ENCODE peak calls at places on chromosomes 11 and 22, in four cellular contexts. O is endothelial cell, E is fibroblast of the aortic adventitia, A is foreskin fibroblast. F is an unnamed sample.

GRCh38 chr11:36233226-36233625 is 56.0 kb downstream of the COMMD9 start:
- DNase-seq in O (no peak), E (peak; percentile 45), A (peak; percentile 55), F (no peak)

GRCh38 chr11:126594921-126595367 is 239.5 kb downstream of the ST3GAL4 start:
- DNase-seq in O (no peak), E (no peak), A (no peak), F (no peak)

GRCh38 chr11:86523738-86524602 is 148.4 kb downstream of the ME3 start:
- DNase-seq in O (no peak), E (peak; percentile 94), A (peak; percentile 90), F (no peak)

GRCh38 chr11:133955091-133955846 is 1.5 kb downstream of the IGSF9B start:
- DNase-seq in O (no peak), E (no peak), A (no peak), F (no peak)

GRCh38 chr11:73461335-73461840 is 85.2 kb downstream of the RELT start:
- DNase-seq in O (no peak), E (no peak), A (no peak), F (no peak)

GRCh38 chr22:30425616-30426394 is at the start of gene MTFP1:
- DNase-seq in O (peak; percentile 73), E (peak; percentile 61), A (peak; percentile 79), F (peak; percentile 51)

GRCh38 chr11:57649826-57650738 is at the start of gene YPEL4:
- DNase-seq in O (no peak), E (peak; percentile 76), A (peak; percentile 87), F (no peak)

GRCh38 chr22:37634505-37635002 is 4.9 kb upstream of the SH3BP1 start:
- DNase-seq in O (no peak), E (peak; percentile 11), A (peak; percentile 38), F (no peak)

GRCh38 chr22:23791737-23792645 is 5.2 kb downstream of the SMARCB1 start:
- DNase-seq in O (no peak), E (no peak), A (peak; percentile 47), F (no peak)

GRCh38 chr11:134678744-134679143 is 266.7 kb upstream of the B3GAT1 start:
- DNase-seq in O (no peak), E (no peak), A (no peak), F (no peak)

GRCh38 chr22:39176067-39176621 is 23.7 kb upstream of the CBX7 start:
- DNase-seq in O (peak; percentile 80), E (peak; percentile 57), A (peak; percentile 81), F (no peak)

GRCh38 chr11:2374456-2375201 is 2.5 kb upstream of the CD81 start:
- DNase-seq in O (no peak), E (no peak), A (no peak), F (no peak)

GRCh38 chr22:31350410-31350863 is 4.3 kb upstream of the PATZ1 start:
- DNase-seq in O (no peak), E (no peak), A (peak; percentile 33), F (no peak)

GRCh38 chr22:38861170-38861874 is 10.7 kb downstream of the CBX6 start:
- DNase-seq in O (no peak), E (no peak), A (peak; percentile 67), F (no peak)

GRCh38 chr11:30100514-30100913 is 83.7 kb upstream of the KCNA4 start:
- DNase-seq in O (no peak), E (no peak), A (no peak), F (no peak)

GRCh38 chr22:44577391-44578114 is 79.5 kb upstream of the RTL6 start:
- DNase-seq in O (no peak), E (no peak), A (no peak), F (no peak)

GRCh38 chr11:37942081-37942480 is 1344.0 kb upstream of the RAG2 start:
- DNase-seq in O (no peak), E (no peak), A (no peak), F (no peak)

GRCh38 chr11:118610773-118611432 is 3.5 kb downstream of the PHLDB1 start:
- DNase-seq in O (peak; percentile 93), E (peak; percentile 64), A (peak; percentile 90), F (peak; percentile 88)

GRCh38 chr11:23931443-23931842 is 565.4 kb upstream of the LUZP2 start:
- DNase-seq in O (no peak), E (no peak), A (no peak), F (no peak)

GRCh38 chr11:103671143-103671651 is 365.2 kb upstream of the DDI1 start:
- DNase-seq in O (no peak), E (no peak), A (no peak), F (no peak)

GRCh38 chr11:75792997-75793800 is 21.8 kb upstream of the UVRAG start:
- DNase-seq in O (no peak), E (no peak), A (no peak), F (no peak)

GRCh38 chr11:5250777-5251176 is 1.1 kb upstream of the HBG1 start:
- DNase-seq in O (no peak), E (no peak), A (no peak), F (no peak)

GRCh38 chr22:30832407-30832987 is 136.1 kb downstream of the MORC2 start:
- DNase-seq in O (no peak), E (no peak), A (no peak), F (no peak)

GRCh38 chr22:24186892-24187670 is 5.8 kb downstream of the SUSD2 start:
- DNase-seq in O (no peak), E (no peak), A (no peak), F (no peak)

GRCh38 chr22:30802202-30803166 is 107.8 kb downstream of the OSBP2 start:
- DNase-seq in O (peak; percentile 96), E (peak; percentile 85), A (peak; percentile 98), F (peak; percentile 91)

GRCh38 chr22:45235851-45236342 is 4.8 kb downstream of the KIAA0930 start:
- DNase-seq in O (no peak), E (no peak), A (no peak), F (no peak)

GRCh38 chr11:129324533-129325175 is 51.0 kb upstream of the BARX2 start:
- DNase-seq in O (no peak), E (no peak), A (peak; percentile 50), F (no peak)

GRCh38 chr11:131064373-131064991 is 148.2 kb upstream of the SNX19 start:
- DNase-seq in O (peak; percentile 82), E (peak; percentile 64), A (peak; percentile 86), F (peak; percentile 48)

GRCh38 chr11:116691779-116692178 is 81.0 kb downstream of the BUD13 start:
- DNase-seq in O (peak; percentile 68), E (peak; percentile 26), A (peak; percentile 54), F (peak; percentile 55)

GRCh38 chr22:24433868-24434471 is 6.6 kb downstream of the ADORA2A start:
- DNase-seq in O (no peak), E (peak; percentile 62), A (peak; percentile 41), F (no peak)

GRCh38 chr11:47980093-47980906 is at the start of gene PTPRJ:
- DNase-seq in O (peak; percentile 41), E (peak; percentile 37), A (peak; percentile 64), F (peak; percentile 55)

GRCh38 chr11:12964650-12965049 is 44.5 kb upstream of the RASSF10 start:
- DNase-seq in O (no peak), E (no peak), A (no peak), F (no peak)

GRCh38 chr11:2143652-2144548 is 4.7 kb upstream of the IGF2 start:
- DNase-seq in O (no peak), E (no peak), A (peak; percentile 23), F (no peak)

GRCh38 chr11:2511421-2512369 is 66.9 kb downstream of the KCNQ1 start:
- DNase-seq in O (no peak), E (no peak), A (no peak), F (no peak)

GRCh38 chr11:103863497-103863896 is 172.9 kb upstream of the DDI1 start:
- DNase-seq in O (no peak), E (peak; percentile 69), A (peak; percentile 60), F (no peak)

GRCh38 chr11:66188580-66188979 is 79.9 kb upstream of the RAB1B start:
- DNase-seq in O (no peak), E (peak; percentile 75), A (peak; percentile 79), F (no peak)

GRCh38 chr11:9254416-9254815 is 10.7 kb downstream of the DENND5A start:
- DNase-seq in O (no peak), E (no peak), A (no peak), F (no peak)

GRCh38 chr11:10301656-10302293 is 3.1 kb upstream of the ADM start:
- DNase-seq in O (no peak), E (peak; percentile 68), A (peak; percentile 87), F (no peak)

GRCh38 chr22:46357186-46357500 is 21.6 kb downstream of the TRMU start:
- DNase-seq in O (no peak), E (no peak), A (no peak), F (no peak)
- TF ChIP-seq CTCF in O (no peak), E (no peak), A (no peak), F (no peak)

GRCh38 chr22:32413715-32414114 is 1.7 kb upstream of the RTCB start:
- DNase-seq in O (peak; percentile 4), E (peak; percentile 46), A (peak; percentile 62), F (no peak)
- TF ChIP-seq CTCF in O (peak; percentile 31), E (peak; percentile 51), A (peak; percentile 54), F (peak; percentile 57)

GRCh38 chr11:111992456-111992855 is 32.8 kb upstream of the DLAT start:
- DNase-seq in O (no peak), E (no peak), A (no peak), F (no peak)
- TF ChIP-seq CTCF in O (no peak), E (no peak), A (no peak), F (no peak)

GRCh38 chr11:45017329-45017728 is 66.6 kb upstream of the TP53I11 start:
- DNase-seq in O (peak; percentile 29), E (no peak), A (no peak), F (no peak)
- TF ChIP-seq CTCF in O (peak; percentile 34), E (no peak), A (no peak), F (peak; percentile 32)

GRCh38 chr11:6475936-6476335 is 2.2 kb upstream of the TRIM3 start:
- DNase-seq in O (no peak), E (no peak), A (peak; percentile 34), F (no peak)
- TF ChIP-seq CTCF in O (no peak), E (no peak), A (no peak), F (no peak)

GRCh38 chr11:68459886-68460740 is 439 bp upstream of the PPP6R3 start:
- DNase-seq in O (peak; percentile 95), E (peak; percentile 99), A (peak; percentile 99), F (peak; percentile 95)
- TF ChIP-seq CTCF in O (no peak), E (no peak), A (no peak), F (peak; percentile 10)

F was measured in progenitor cell of endocrine pancreas.